ENCODE peak calls at places on chromosomes 11 and 22, in eight cellular contexts. E is choroid plexus epithelial cell; Q is foreskin fibroblast; X is lower lobe of right lung; D is adrenal gland; V is lower leg skin; K is CD8-positive, alpha-beta memory T cell; A is esophagus squamous epithelium. U is an unnamed sample.
A peak's percentile ranks its signal among the peaks of the same experiment; 100 is the strongest.

GRCh38 chr11:57387284-57388030 is 3.0 kb downstream of the PRG2 start:
- DNase-seq in A (no peak), X (no peak), D (peak; percentile 17), V (no peak), K (no peak), E (peak; percentile 42), Q (no peak), U (no peak)

GRCh38 chr22:27317156-27317555 is 484.4 kb downstream of the MN1 start:
- DNase-seq in Q (no peak), A (no peak), E (no peak), K (no peak), D (no peak), V (peak; percentile 14), X (no peak), U (no peak)

GRCh38 chr11:61488651-61489291 is 19.8 kb upstream of the LRRC10B start:
- DNase-seq in K (no peak), Q (no peak), A (no peak), V (no peak), D (peak; percentile 85), X (no peak), E (peak; percentile 38), U (no peak)

GRCh38 chr11:71537537-71537936 is 288 bp upstream of the KRTAP5-8 start:
- DNase-seq in D (no peak), A (no peak), Q (no peak), V (no peak), E (no peak), K (no peak), X (no peak), U (no peak)

GRCh38 chr22:50150161-50151129 is 20.1 kb upstream of the PANX2 start:
- DNase-seq in D (no peak), V (no peak), E (no peak), Q (no peak), X (no peak), A (no peak), K (no peak), U (no peak)

GRCh38 chr11:67248653-67249052 is 17.6 kb upstream of the GRK2 start:
- DNase-seq in X (peak; percentile 78), E (peak; percentile 22), V (peak; percentile 89), A (no peak), D (peak; percentile 86), K (no peak), Q (peak; percentile 57), U (no peak)

GRCh38 chr11:86103808-86104207 is 34.9 kb upstream of the PICALM start:
- DNase-seq in X (no peak), V (no peak), Q (no peak), K (no peak), A (no peak), E (peak; percentile 17), D (no peak), U (no peak)

GRCh38 chr11:57641011-57641410 is 8.7 kb downstream of the YPEL4 start:
- DNase-seq in X (no peak), A (no peak), Q (no peak), E (peak; percentile 65), D (no peak), K (no peak), V (no peak), U (no peak)

GRCh38 chr11:118531597-118532084 is 649 bp downstream of the TMEM25 start:
- DNase-seq in X (no peak), A (no peak), K (no peak), E (no peak), V (no peak), Q (no peak), D (peak; percentile 32), U (no peak)

GRCh38 chr11:118528511-118528910 is 1.2 kb downstream of the TTC36 start:
- DNase-seq in Q (no peak), E (no peak), X (no peak), D (no peak), A (no peak), V (no peak), K (no peak), U (no peak)

GRCh38 chr11:118530180-118530682 is 761 bp upstream of the TMEM25 start:
- DNase-seq in V (no peak), E (peak; percentile 21), D (peak; percentile 37), Q (no peak), A (no peak), K (no peak), X (no peak), U (no peak)

GRCh38 chr11:118530683-118531596 is at the start of gene TMEM25:
- DNase-seq in A (no peak), E (peak; percentile 53), Q (peak; percentile 33), D (peak; percentile 69), K (peak; percentile 66), X (peak; percentile 75), V (peak; percentile 93), U (peak; percentile 49)

DNA sequence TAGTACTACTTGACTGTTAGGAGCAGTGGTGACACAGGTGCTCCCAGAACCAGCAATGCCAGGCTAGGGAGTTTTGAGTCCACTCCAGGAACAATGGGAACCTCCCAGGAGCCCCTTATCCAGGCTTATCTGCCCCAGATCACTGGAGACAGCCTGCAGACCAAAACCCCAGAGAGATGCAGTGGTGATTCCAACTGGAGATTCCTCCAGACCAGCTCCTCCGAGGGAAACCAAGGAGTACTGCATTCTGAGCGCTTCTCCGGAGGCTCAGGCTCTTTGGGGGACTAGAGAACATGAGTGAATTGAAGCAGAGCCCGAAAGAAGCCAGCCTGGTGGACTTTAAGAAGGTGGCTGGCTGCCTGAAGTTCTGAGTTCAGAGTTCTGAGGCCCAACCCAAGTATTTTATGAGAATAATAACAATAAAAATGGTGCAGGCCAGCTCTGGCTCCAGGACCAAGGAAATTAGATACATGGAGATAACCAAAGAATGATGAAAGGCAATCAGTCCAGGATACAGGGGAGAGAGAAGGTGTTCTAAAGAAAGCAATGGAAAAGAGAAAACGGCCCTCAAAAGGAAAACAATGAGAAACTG is 1.3 kb upstream of the TMEM25 start:
- DNase-seq in X (no peak), E (no peak), D (no peak), V (no peak), A (no peak), K (no peak), Q (no peak), U (no peak)
- H3K4me3 ChIP-seq in X (peak overlapping the region; percentile 93), E (peak overlapping the region; percentile 79), D (no peak overlapping the region), V (no peak overlapping the region), A (no peak overlapping the region), K (peak overlapping the region; percentile 70), Q (peak overlapping the region; percentile 69), U (peak overlapping the region; percentile 71)

GRCh38 chr11:986270-986951 is 50.1 kb downstream of the MUC6 start:
- DNase-seq in Q (no peak), E (no peak), X (peak; percentile 86), K (no peak), A (no peak), V (no peak), D (no peak), U (no peak)

GRCh38 chr11:986952-987305 is 49.6 kb downstream of the MUC6 start:
- DNase-seq in D (no peak), X (no peak), Q (no peak), V (no peak), A (no peak), E (no peak), K (no peak), U (no peak)

GRCh38 chr11:985848-986247 is 50.7 kb downstream of the MUC6 start:
- DNase-seq in X (no peak), E (no peak), A (no peak), V (no peak), D (no peak), K (no peak), Q (no peak), U (no peak)

GRCh38 chr11:984576-984975 is 51.9 kb downstream of the MUC6 start:
- DNase-seq in X (no peak), K (no peak), A (no peak), Q (no peak), D (no peak), E (no peak), V (no peak), U (no peak)

GRCh38 chr11:985435-985834 is 51.1 kb downstream of the MUC6 start:
- DNase-seq in A (no peak), K (no peak), V (no peak), Q (no peak), X (peak; percentile 76), E (no peak), D (no peak), U (no peak)
- H3K4me3 ChIP-seq in A (no peak overlapping the region), K (no peak overlapping the region), V (no peak overlapping the region), Q (no peak overlapping the region), X (no peak overlapping the region), E (no peak overlapping the region), D (no peak overlapping the region), U (no peak overlapping the region)

DNA sequence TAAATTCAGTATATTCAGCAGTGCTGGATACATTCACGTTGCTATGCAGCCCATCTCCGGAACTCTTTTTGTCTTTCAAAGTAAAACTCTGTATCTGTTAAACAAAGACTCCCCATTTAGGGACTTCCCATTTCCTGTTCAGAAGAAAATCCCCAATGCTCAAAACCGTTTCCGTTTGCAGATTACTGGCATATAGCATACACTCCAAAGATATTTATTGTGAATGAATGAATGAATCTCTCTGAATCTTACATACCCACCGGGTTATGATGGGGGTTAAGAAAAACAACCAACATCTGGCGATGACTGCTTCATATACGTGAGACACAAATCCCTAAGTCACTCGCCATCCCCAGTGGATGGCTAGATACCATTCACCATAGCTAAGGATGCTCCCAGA is 1.6 kb downstream of the THY1 start:
- DNase-seq in V (no peak), K (no peak), A (no peak), Q (no peak), D (no peak), X (no peak), E (no peak), U (no peak)
- H3K4me3 ChIP-seq in V (no peak overlapping the region), K (no peak overlapping the region), A (no peak overlapping the region), Q (peak overlapping the region; percentile 93), D (no peak overlapping the region), X (no peak overlapping the region), E (no peak overlapping the region), U (no peak overlapping the region)

GRCh38 chr11:64388911-64389310 is 29.9 kb downstream of the RPS6KA4 start:
- DNase-seq in V (no peak), Q (no peak), X (no peak), K (no peak), A (no peak), D (no peak), E (no peak), U (no peak)

GRCh38 chr11:64385953-64386704 is 27.2 kb downstream of the RPS6KA4 start:
- DNase-seq in Q (peak; percentile 24), E (peak; percentile 17), V (no peak), D (no peak), X (no peak), K (no peak), A (no peak), U (peak; percentile 90)

GRCh38 chr11:64390558-64390957 is 31.6 kb downstream of the RPS6KA4 start:
- DNase-seq in E (no peak), V (no peak), Q (no peak), K (no peak), X (no peak), A (no peak), D (no peak), U (no peak)

GRCh38 chr11:64389851-64390250 is 30.9 kb downstream of the RPS6KA4 start:
- DNase-seq in Q (no peak), E (no peak), X (no peak), A (no peak), V (no peak), D (no peak), K (no peak), U (no peak)

DNA sequence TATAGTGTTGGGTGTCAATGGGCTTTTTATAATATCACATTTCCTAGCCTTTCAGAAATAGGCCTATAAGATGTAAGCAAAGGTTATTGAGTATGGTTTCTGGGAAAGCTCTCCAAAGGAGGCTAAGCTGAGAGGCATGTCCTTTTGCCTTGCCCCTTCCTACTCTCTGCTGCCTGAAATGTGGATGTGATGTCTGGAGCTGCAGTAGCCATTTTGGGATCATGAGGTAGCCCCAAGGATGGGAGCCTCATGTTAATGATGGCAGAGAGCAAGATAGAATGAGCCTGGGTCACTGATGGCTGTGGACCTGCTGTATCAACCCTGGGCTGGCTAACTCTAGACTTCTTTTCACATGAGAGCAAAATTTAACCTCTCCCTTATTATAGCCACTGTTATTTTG is 29.0 kb downstream of the RPS6KA4 start:
- DNase-seq in V (no peak), E (no peak), Q (no peak), K (no peak), D (no peak), X (no peak), A (no peak), U (no peak)
- H3K4me3 ChIP-seq in V (no peak overlapping the region), E (no peak overlapping the region), Q (no peak overlapping the region), K (no peak overlapping the region), D (no peak overlapping the region), X (no peak overlapping the region), A (no peak overlapping the region), U (no peak overlapping the region)